ENCODE peak calls at places on chromosomes 7 and 10, in five cellular contexts. Z, T, A, G and Q are unnamed samples.
A peak's percentile ranks its signal among the peaks of the same experiment; 100 is the strongest.

GRCh38 chr7:29400435-29400834 is 163.2 kb upstream of the PRR15 start:
- DNase-seq in Z (no peak), T (no peak), A (no peak), G (no peak), Q (no peak)

GRCh38 chr7:134481167-134481566 is 22.3 kb upstream of the AKR1B1 start:
- DNase-seq in Z (no peak), T (no peak), A (no peak), G (no peak), Q (no peak)

GRCh38 chr7:11835260-11835659 is 3.3 kb upstream of the THSD7A start:
- DNase-seq in Z (no peak), T (no peak), A (no peak), G (no peak), Q (no peak)

GRCh38 chr7:74480861-74481417 is 27.2 kb downstream of the GTF2IRD1 start:
- DNase-seq in Z (peak; percentile 78), T (no peak), A (no peak), G (no peak), Q (no peak)

GRCh38 chr10:127441350-127442219 is 107.5 kb upstream of the NPS start:
- DNase-seq in Z (no peak), T (no peak), A (no peak), G (no peak), Q (no peak)

GRCh38 chr10:63713191-63714144 is 192.3 kb downstream of the REEP3 start:
- DNase-seq in Z (peak; percentile 84), T (no peak), A (peak; percentile 48), G (no peak), Q (peak; percentile 28)

GRCh38 chr7:158495780-158496179 is 91.8 kb downstream of the PTPRN2 start:
- DNase-seq in Z (no peak), T (peak; percentile 29), A (peak; percentile 38), G (no peak), Q (no peak)

GRCh38 chr10:35127289-35127891 is 744 bp downstream of the CREM start:
- DNase-seq in Z (peak; percentile 84), T (peak; percentile 68), A (no peak), G (no peak), Q (peak; percentile 88)

GRCh38 chr7:38909870-38910269 is 879 bp upstream of the VPS41 start:
- DNase-seq in Z (no peak), T (no peak), A (no peak), G (no peak), Q (no peak)